ENCODE peak calls at places on chromosomes 7 and 10, in five cellular contexts. N is uterus, C is neuronal stem cell, X is GM23248, J is aorta. T is an unnamed sample.

GRCh38 chr10:14093735-14094484 is 236.8 kb downstream of the FRMD4A start:
- DNase-seq in X (peak; percentile 74), N (no peak), C (peak; percentile 33), J (no peak), T (peak; percentile 69)

GRCh38 chr10:48406204-48406603 is 99.7 kb downstream of the MAPK8 start:
- DNase-seq in X (peak; percentile 63), C (no peak), J (no peak), N (no peak), T (peak; percentile 10)

GRCh38 chr10:72334196-72334831 is 20.4 kb downstream of the DNAJB12 start:
- DNase-seq in C (peak; percentile 77), N (no peak), X (no peak), J (no peak), T (peak; percentile 83)

GRCh38 chr7:4123823-4124222 is 558.3 kb upstream of the FOXK1 start:
- DNase-seq in N (no peak), X (no peak), C (no peak), J (peak; percentile 34), T (no peak)

GRCh38 chr7:24877790-24878311 is 102.1 kb downstream of the OSBPL3 start:
- DNase-seq in X (peak; percentile 34), C (no peak), N (no peak), J (no peak), T (no peak)

GRCh38 chr7:87113077-87113476 is 39.2 kb upstream of the DMTF1 start:
- DNase-seq in C (no peak), J (no peak), N (no peak), X (peak; percentile 9), T (peak; percentile 97)

GRCh38 chr7:12066004-12066403 is 145.1 kb upstream of the TMEM106B start:
- DNase-seq in X (no peak), C (no peak), J (no peak), N (no peak), T (no peak)

GRCh38 chr7:147071536-147071935 is 954.9 kb downstream of the CNTNAP2 start:
- DNase-seq in X (no peak), C (no peak), J (no peak), N (no peak), T (no peak)

GRCh38 chr7:67267914-67268313 is 271.3 kb downstream of the TYW1 start:
- DNase-seq in J (no peak), C (no peak), X (no peak), N (no peak), T (peak; percentile 15)

GRCh38 chr7:151493083-151493482 is 26.6 kb downstream of the RHEB start:
- DNase-seq in J (no peak), N (no peak), C (no peak), X (no peak), T (no peak)

DNA sequence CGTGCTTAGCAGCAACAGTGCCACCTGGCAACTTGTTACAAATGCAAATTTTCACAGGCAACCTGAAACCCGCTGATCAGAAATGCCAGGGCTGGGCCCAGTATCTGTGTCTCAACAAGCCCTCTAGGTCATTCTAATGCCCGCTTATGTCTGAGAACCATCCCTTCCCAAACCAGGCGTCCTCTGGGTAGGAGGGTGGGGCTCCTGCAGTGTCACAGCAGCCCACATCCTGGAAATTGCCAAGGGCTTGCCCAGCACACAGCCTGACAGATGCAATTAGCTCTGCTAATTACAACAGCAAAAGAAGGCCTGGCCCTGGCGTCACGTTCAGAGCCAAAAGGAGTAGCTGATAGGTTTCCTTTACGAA is 15.9 kb downstream of the ITPRIP start:
- DNase-seq in J (no peak), C (no peak), X (no peak), N (peak; percentile 27), T (no peak)
- H3K4me1 ChIP-seq in J (no peaks in the 10 kb centered on the region), C (peaks cover 20% of the 10 kb centered on the region), X (peaks cover 26% of the 10 kb centered on the region), N (peaks cover 41% of the 10 kb centered on the region), T (peaks cover 22% of the 10 kb centered on the region)

GRCh38 chr7:17448479-17449423 is 150.3 kb downstream of the AHR start:
- DNase-seq in X (no peak), J (no peak), C (no peak), N (no peak), T (no peak)

GRCh38 chr7:17444151-17444550 is 145.7 kb downstream of the AHR start:
- DNase-seq in C (no peak), N (no peak), J (no peak), X (no peak), T (no peak)

GRCh38 chr7:17444673-17445072 is 146.2 kb downstream of the AHR start:
- DNase-seq in N (no peak), J (no peak), C (no peak), X (peak; percentile 26), T (peak; percentile 72)

GRCh38 chr7:17446340-17446739 is 147.9 kb downstream of the AHR start:
- DNase-seq in X (no peak), C (no peak), J (no peak), N (no peak), T (no peak)

DNA sequence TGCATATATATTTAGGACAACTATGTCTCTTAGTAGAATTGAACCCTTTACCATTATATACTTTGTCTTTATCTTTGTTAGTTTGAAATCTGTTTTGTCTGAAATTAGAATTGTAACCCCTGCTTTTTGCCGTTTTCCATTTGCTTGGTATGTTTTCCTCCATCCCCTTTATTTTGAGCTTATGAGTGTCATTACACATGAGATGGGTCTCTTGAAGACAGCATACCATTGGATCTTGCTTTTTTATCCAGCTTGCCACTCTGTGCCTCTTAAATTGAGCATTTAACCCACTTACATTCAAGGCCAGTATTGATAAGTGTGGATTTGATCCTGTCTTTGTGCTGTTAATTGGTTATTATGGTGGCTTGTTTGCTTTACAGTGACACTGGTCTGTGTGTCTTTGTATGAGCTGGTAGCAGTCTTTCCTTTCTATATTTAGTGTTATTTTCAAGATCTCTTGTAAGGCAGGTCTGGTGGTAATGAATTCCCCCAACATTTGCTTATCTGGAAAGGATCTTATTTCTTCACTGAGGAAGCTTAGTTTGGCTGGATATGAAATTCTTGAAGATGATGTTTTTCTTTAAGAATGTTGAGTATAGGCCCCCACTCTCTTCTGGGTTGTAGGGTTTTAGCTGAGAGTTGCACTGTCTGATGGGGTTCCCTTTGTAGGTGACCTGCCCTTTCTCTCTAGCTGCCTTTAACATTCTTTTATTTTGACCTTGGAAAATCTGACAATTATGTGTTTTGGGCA is 149.5 kb downstream of the AHR start:
- DNase-seq in J (no peak), C (no peak), N (no peak), X (no peak), T (no peak)
- H3K27ac ChIP-seq in J (no peak overlapping the region), C (no peak overlapping the region), N (no peak overlapping the region), X (no peak overlapping the region), T (no peak overlapping the region)

GRCh38 chr7:108071551-108071950 is 58.6 kb downstream of the LAMB4 start:
- DNase-seq in J (no peak), C (no peak), N (no peak), X (no peak), T (no peak)

GRCh38 chr7:108072116-108072515 is 58.0 kb downstream of the LAMB4 start:
- DNase-seq in X (no peak), N (no peak), J (no peak), C (no peak), T (no peak)

GRCh38 chr7:108076141-108076540 is 54.0 kb downstream of the LAMB4 start:
- DNase-seq in C (no peak), X (no peak), N (no peak), J (no peak), T (peak; percentile 74)

GRCh38 chr7:108073305-108074070 is 56.7 kb downstream of the LAMB4 start:
- DNase-seq in N (no peak), X (no peak), J (no peak), C (no peak), T (no peak)

DNA sequence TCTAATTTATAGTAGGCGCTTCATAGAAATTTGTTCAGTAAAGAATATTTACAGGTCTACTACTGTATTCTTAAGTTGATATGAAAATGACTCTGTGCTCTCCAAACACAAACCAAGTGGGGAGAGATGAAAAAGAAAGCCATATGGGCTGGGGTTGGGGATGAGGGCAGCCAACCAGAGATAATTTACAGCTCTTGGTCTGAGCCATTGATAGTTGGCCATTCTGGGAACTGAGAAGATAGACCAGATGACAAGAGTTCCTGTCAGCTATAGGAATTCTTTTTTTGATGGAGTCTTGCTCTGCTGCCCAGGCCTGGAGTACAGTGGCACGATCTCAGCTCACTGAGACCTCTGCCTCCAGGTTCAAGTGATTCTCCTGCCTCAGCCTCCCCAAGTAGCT is 57.4 kb downstream of the LAMB4 start:
- DNase-seq in J (no peak), N (no peak), C (no peak), X (no peak), T (no peak)
- H3K4me3 ChIP-seq in J (no peak overlapping the region), N (no peak overlapping the region), C (no peak overlapping the region), X (no peak overlapping the region), T (no peak overlapping the region)

DNA sequence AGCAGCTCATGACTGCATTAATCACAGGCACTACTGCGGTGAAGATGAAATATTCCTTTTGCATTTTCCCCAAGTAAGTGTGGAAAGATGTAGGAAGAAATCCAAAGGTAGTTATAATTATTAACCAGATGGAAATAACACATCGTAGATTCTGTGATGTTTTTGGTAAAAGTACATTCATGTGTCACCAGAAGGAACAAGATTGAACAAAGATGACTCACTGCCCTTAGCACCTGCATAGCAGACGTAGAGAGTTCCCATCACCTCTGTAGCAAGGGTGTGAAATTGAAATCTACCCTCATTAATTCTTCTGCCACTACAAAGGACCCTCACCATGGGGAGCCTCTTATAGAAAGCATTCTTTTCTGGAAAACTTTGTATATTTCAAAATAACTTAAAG is 37.0 kb downstream of the SMURF1 start:
- DNase-seq in X (peak; percentile 29), C (no peak), N (no peak), J (no peak), T (no peak)
- H3K4me1 ChIP-seq in X (peaks cover 69% of the 10 kb centered on the region), C (peaks cover 14% of the 10 kb centered on the region), N (peaks cover 11% of the 10 kb centered on the region), J (peaks cover 11% of the 10 kb centered on the region), T (no peaks in the 10 kb centered on the region)

DNA sequence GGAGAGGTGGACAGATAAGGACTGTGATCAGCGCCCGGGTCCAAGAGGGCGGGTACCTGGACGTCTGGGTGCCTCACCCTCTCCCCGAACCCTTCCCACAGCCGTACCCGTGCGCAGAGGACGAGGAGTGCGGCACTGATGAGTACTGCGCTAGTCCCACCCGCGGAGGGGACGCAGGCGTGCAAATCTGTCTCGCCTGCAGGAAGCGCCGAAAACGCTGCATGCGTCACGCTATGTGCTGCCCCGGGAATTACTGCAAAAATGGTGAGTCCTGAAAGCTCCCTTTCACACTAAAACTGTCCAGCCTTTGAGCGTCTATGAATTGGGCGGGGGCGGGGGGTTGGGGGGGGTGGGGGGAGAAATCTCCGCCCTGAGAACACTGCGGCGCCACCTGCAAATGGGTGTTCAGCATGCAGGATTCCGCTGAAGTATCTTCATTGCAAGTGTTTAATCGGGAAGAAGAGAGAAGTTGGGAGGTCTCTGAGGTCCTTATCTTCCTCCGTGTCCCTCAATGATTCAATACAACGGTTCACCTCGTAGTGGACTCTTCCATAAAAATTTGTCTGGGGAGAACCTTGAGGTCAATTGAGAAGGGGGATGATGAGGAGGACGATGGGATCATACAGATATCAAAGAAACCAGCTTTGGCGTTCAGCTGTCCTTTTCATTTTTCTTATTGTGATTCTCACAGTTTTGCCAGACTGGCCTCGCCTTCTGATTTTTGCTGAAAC is 906 bp downstream of the DKK1 start:
- DNase-seq in X (peak; percentile 81), J (peak; percentile 77), C (no peak), N (no peak), T (peak; percentile 14)
- H3K27ac ChIP-seq in X (peak overlapping the region; percentile 79), J (no peak overlapping the region), C (no peak overlapping the region), N (no peak overlapping the region), T (no peak overlapping the region)

GRCh38 chr7:44061645-44062179 is 3.7 kb downstream of the PGAM2 start:
- DNase-seq in X (no peak), N (no peak), C (no peak), J (peak; percentile 49), T (no peak)

GRCh38 chr7:44060091-44060947 is 5.0 kb downstream of the PGAM2 start:
- DNase-seq in J (peak; percentile 65), N (peak; percentile 11), X (no peak), C (no peak), T (no peak)

GRCh38 chr7:44062180-44062902 is 3.0 kb downstream of the PGAM2 start:
- DNase-seq in J (peak; percentile 72), X (no peak), C (no peak), N (no peak), T (no peak)

GRCh38 chr7:44059219-44060090 is 5.9 kb downstream of the PGAM2 start:
- DNase-seq in J (peak; percentile 55), X (no peak), C (no peak), N (peak; percentile 20), T (no peak)

GRCh38 chr7:44060948-44061644 is 4.3 kb downstream of the PGAM2 start:
- DNase-seq in C (no peak), J (peak; percentile 62), X (no peak), N (no peak), T (no peak)
- H3K4me3 ChIP-seq in C (no peak overlapping the region), J (no peak overlapping the region), X (no peak overlapping the region), N (no peak overlapping the region), T (no peak overlapping the region)

T was measured in cardiac muscle cell.